ENCODE peak calls at places on chromosomes 5 and 9, in five cellular contexts. W, P, E, M and J are unnamed samples.

GRCh38 chr9:75962186-75963036 is 71.9 kb downstream of the PCSK5 start:
- DNase-seq in M (no peak), P (no peak), W (no peak), E (no peak), J (no peak)

GRCh38 chr5:172789687-172790495 is 18.9 kb upstream of the DUSP1 start:
- DNase-seq in M (no peak), W (no peak), E (no peak), P (peak; percentile 65), J (no peak)

GRCh38 chr5:23583081-23583480 is 75.7 kb downstream of the PRDM9 start:
- DNase-seq in P (no peak), E (no peak), M (no peak), W (no peak), J (no peak)

GRCh38 chr5:9716838-9717281 is 86.7 kb upstream of the TAS2R1 start:
- DNase-seq in W (no peak), M (no peak), E (no peak), P (no peak), J (no peak)

GRCh38 chr9:37529111-37529510 is 43.4 kb downstream of the POLR1E start:
- DNase-seq in E (no peak), W (peak; percentile 55), M (no peak), P (no peak), J (no peak)

GRCh38 chr5:54902817-54903473 is 82.4 kb downstream of the ESM1 start:
- DNase-seq in M (no peak), E (no peak), P (no peak), W (peak; percentile 74), J (no peak)

GRCh38 chr5:68950111-68950510 is 143.7 kb upstream of the SLC30A5 start:
- DNase-seq in E (peak; percentile 19), P (no peak), W (no peak), M (no peak), J (no peak)

GRCh38 chr9:131095666-131096489 is 453 bp upstream of the AIF1L start:
- DNase-seq in P (no peak), E (peak; percentile 88), M (no peak), W (no peak), J (no peak)

GRCh38 chr9:33350310-33350709 is 52.1 kb downstream of the AQP7 start:
- DNase-seq in P (no peak), W (peak; percentile 92), E (no peak), M (no peak), J (no peak)

GRCh38 chr9:122179690-122180074 is 20.0 kb downstream of the MORN5 start:
- DNase-seq in W (peak; percentile 12), P (no peak), M (no peak), E (no peak), J (peak; percentile 40)

GRCh38 chr5:68114641-68115040 is 100.9 kb upstream of the PIK3R1 start:
- DNase-seq in E (no peak), P (no peak), M (no peak), W (peak; percentile 95), J (no peak)

GRCh38 chr5:133409210-133409674 is 203.1 kb downstream of the FSTL4 start:
- DNase-seq in E (no peak), P (no peak), W (no peak), M (no peak), J (no peak)

GRCh38 chr5:95984287-95984938 is 22.8 kb upstream of the ELL2 start:
- DNase-seq in P (no peak), W (peak; percentile 55), M (no peak), E (no peak), J (no peak)

GRCh38 chr5:71976449-71976848 is 130.8 kb upstream of the MAP1B start:
- DNase-seq in M (no peak), E (no peak), W (no peak), P (no peak), J (no peak)

GRCh38 chr9:16417101-16417500 is 453.4 kb downstream of the BNC2 start:
- DNase-seq in E (no peak), P (no peak), W (peak; percentile 97), M (no peak), J (no peak)

GRCh38 chr5:172107606-172108005 is 80.4 kb downstream of the STK10 start:
- DNase-seq in M (no peak), P (no peak), E (no peak), W (peak; percentile 65), J (no peak)

GRCh38 chr9:94148419-94148818 is 64.2 kb downstream of the PTPDC1 start:
- DNase-seq in P (no peak), E (no peak), M (no peak), W (no peak), J (no peak)

GRCh38 chr9:92770005-92770995 is 5.7 kb upstream of the BICD2 start:
- DNase-seq in W (peak; percentile 25), E (no peak), M (no peak), P (no peak), J (no peak)

GRCh38 chr5:131109540-131110255 is 55.4 kb downstream of the HINT1 start:
- DNase-seq in W (peak; percentile 57), P (no peak), M (no peak), E (peak; percentile 28), J (no peak)

GRCh38 chr9:116156621-116157314 is 3.2 kb downstream of the PAPPA start:
- DNase-seq in M (no peak), W (peak; percentile 93), P (peak; percentile 80), E (peak; percentile 28), J (no peak)

DNA sequence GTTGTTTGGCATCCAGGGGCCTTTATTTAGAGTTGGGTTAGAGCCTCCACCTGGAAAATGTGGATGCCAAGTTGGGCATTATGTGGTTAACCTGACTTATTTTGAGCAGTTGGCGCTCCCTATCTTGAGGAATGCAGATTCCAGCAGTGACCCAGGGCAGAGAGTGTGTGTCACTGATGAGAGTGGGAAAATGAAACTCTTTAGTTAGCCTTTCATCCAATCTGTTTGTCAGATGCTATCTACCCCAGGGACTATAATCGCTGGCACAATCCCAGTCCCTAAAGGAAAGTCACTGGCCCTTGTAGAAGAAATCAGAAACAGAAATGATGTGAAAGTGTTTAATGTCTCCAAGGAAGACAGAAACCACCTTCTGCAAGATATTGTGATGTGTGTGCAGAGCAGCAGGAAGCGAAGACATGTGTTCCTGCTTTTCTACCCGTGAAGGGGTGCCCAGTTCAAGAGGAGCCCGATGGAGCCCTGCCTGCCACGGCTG is 10.2 kb upstream of the STING1 start:
- DNase-seq in E (no peak), W (peak; percentile 38), P (no peak), M (no peak), J (no peak)
- TF ChIP-seq CTCF in E (no peak), W (no peak), P (no peak), M (no peak), J (peak; percentile 19)

DNA sequence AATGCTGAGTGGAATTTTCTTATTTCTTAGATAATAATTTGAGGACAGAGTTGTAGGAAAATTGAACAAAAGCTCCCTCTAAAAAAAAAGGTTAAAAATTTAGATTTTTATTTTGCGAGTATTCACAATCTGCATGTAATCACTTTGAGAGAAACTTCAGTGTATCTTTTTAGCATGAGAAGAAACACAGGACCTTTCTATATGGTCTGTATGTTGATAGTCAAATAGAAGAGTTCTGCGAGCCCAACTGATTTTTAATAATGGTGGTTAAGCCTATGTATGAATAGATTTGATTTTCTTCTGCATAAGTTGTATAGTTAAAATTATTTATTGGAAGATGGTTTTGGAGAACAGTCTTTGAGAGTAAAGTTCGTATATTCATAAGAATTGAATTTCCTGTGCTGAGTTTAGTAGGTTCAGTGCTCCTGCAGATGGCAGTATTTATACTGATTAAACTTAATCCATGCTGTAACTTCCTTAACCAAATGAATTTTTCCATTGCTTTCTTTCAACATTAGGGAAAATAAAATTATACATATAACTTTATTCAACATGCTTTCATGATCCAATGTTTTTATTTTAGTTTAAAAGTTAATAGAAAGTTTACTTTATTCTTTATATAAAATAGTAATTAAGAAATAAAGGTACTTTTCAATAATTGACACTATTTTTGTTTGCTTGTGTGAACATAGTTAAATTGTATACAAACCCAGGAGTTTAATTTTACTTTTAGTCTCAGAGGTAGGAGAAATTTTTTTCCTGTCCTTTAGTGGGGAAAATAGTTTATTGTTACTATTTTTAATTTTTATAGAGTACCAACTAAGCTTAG is 19.6 kb downstream of the TCERG1 start:
- DNase-seq in W (peak; percentile 29), E (no peak), M (no peak), P (no peak), J (no peak)
- TF ChIP-seq CTCF in W (peak; percentile 55), E (peak; percentile 22), M (no peak), P (no peak), J (peak; percentile 85)

GRCh38 chr9:1726993-1727759 is 288.0 kb upstream of the SMARCA2 start:
- DNase-seq in M (no peak), W (no peak), P (no peak), E (no peak), J (no peak)

GRCh38 chr9:1738511-1739100 is 276.5 kb upstream of the SMARCA2 start:
- DNase-seq in P (no peak), W (no peak), E (no peak), M (no peak), J (no peak)

GRCh38 chr9:1729631-1730030 is 285.5 kb upstream of the SMARCA2 start:
- DNase-seq in W (no peak), P (no peak), E (no peak), M (no peak), J (no peak)

GRCh38 chr9:1732670-1733069 is 282.5 kb upstream of the SMARCA2 start:
- DNase-seq in M (no peak), E (no peak), W (peak; percentile 9), P (no peak), J (no peak)
- TF ChIP-seq CTCF in M (no peak), E (no peak), W (peak; percentile 35), P (no peak), J (no peak)

GRCh38 chr9:91056917-91057316 is 255.3 kb downstream of the SYK start:
- DNase-seq in M (no peak), E (no peak), W (peak; percentile 36), P (no peak), J (no peak)
- TF ChIP-seq CTCF in M (no peak), E (no peak), W (no peak), P (no peak), J (no peak)

GRCh38 chr5:115097236-115097635 is 72.5 kb downstream of the TRIM36 start:
- DNase-seq in W (no peak), P (no peak), E (no peak), M (no peak), J (no peak)

GRCh38 chr5:115100556-115100955 is 69.2 kb downstream of the TRIM36 start:
- DNase-seq in P (no peak), W (peak; percentile 62), E (no peak), M (no peak), J (no peak)

GRCh38 chr5:115096034-115096769 is 73.5 kb downstream of the TRIM36 start:
- DNase-seq in M (no peak), E (peak; percentile 65), P (no peak), W (peak; percentile 36), J (no peak)

DNA sequence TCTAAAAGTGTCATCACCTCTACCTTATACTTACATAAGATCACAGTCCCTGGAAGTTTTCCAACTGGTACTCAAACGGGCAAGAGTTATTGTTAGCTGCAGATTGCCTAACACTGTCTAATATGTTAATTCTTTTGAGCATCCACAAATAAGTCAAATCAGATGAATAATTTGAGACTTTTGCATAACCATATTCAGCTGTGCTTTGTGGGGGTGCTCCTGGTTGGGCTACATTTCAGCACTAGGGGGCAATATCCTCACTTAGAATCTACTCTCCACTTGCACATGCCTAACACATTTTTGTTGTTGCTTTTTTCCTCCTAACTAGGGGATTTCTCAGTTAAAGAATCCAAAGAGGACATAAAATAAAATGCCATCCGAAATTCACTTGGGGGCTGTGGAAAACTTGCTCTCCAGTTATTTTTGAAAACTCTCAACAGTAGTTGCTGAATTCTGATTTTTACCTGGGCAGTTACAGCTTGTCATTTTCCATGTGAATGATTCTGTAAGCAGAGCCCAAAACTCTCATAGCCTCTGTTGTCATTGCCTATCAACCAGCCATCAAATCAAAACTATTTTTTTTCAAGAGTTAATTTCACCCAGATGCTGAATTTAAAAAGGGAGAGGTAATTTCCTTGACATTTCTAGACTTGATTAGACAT is 71.5 kb downstream of the TRIM36 start:
- DNase-seq in M (no peak), E (peak; percentile 38), W (peak; percentile 66), P (no peak), J (no peak)
- TF ChIP-seq CTCF in M (no peak), E (peak; percentile 78), W (peak; percentile 84), P (no peak), J (peak; percentile 92)

GRCh38 chr5:79535477-79536192 is 21.7 kb upstream of the HOMER1 start:
- DNase-seq in W (peak; percentile 10), M (no peak), P (no peak), E (no peak), J (no peak)
- TF ChIP-seq CTCF in W (peak; percentile 14), M (no peak), P (no peak), E (no peak), J (peak; percentile 45)